ENCODE peak calls at places on chromosomes 4 and X, in ten cellular contexts. F, K, E, P, H, B, S, U, D and R are unnamed samples.
A peak's percentile ranks its signal among the peaks of the same experiment; 100 is the strongest.

GRCh38 chrX:11470231-11470630 is 177.0 kb downstream of the AMELX start:
- DNase-seq in P (no peak), D (no peak), F (no peak), H (peak; percentile 92), U (peak; percentile 92), K (peak; percentile 92), B (peak; percentile 29), S (no peak), E (no peak), R (no peak)

GRCh38 chr4:160675550-160675949 is 1488.2 kb downstream of the FSTL5 start:
- DNase-seq in U (no peak), E (no peak), H (no peak), F (no peak), B (no peak), K (no peak), S (no peak), P (no peak), D (no peak), R (no peak)

GRCh38 chr4:148926861-148927260 is 484.6 kb upstream of the NR3C2 start:
- DNase-seq in F (no peak), D (peak; percentile 54), H (peak; percentile 42), E (no peak), S (no peak), K (peak; percentile 16), B (no peak), U (peak; percentile 89), P (no peak), R (peak; percentile 12)

GRCh38 chr4:2925496-2925895 is 37.7 kb downstream of the NOP14 start:
- DNase-seq in D (no peak), S (no peak), H (no peak), E (no peak), B (no peak), P (no peak), U (no peak), F (no peak), K (no peak), R (no peak)

GRCh38 chr4:120066182-120066524 is 495 bp downstream of the MAD2L1 start:
- DNase-seq in H (peak; percentile 58), S (no peak), P (no peak), E (no peak), F (no peak), D (no peak), K (no peak), B (no peak), U (no peak), R (no peak)

GRCh38 chr4:185933078-185933581 is 121.1 kb upstream of the SORBS2 start:
- DNase-seq in U (peak; percentile 98), B (no peak), F (no peak), E (no peak), S (no peak), H (peak; percentile 83), P (no peak), D (peak; percentile 44), K (peak; percentile 93), R (no peak)

GRCh38 chr4:25842229-25842840 is 20.5 kb downstream of the SEL1L3 start:
- DNase-seq in B (no peak), K (no peak), E (no peak), P (no peak), S (no peak), D (no peak), H (no peak), U (no peak), F (no peak), R (no peak)

GRCh38 chrX:155718964-155719586 is 106.3 kb upstream of the TMLHE start:
- DNase-seq in D (peak; percentile 39), S (no peak), U (peak; percentile 9), H (no peak), F (no peak), K (no peak), P (no peak), E (no peak), B (no peak), R (no peak)

DNA sequence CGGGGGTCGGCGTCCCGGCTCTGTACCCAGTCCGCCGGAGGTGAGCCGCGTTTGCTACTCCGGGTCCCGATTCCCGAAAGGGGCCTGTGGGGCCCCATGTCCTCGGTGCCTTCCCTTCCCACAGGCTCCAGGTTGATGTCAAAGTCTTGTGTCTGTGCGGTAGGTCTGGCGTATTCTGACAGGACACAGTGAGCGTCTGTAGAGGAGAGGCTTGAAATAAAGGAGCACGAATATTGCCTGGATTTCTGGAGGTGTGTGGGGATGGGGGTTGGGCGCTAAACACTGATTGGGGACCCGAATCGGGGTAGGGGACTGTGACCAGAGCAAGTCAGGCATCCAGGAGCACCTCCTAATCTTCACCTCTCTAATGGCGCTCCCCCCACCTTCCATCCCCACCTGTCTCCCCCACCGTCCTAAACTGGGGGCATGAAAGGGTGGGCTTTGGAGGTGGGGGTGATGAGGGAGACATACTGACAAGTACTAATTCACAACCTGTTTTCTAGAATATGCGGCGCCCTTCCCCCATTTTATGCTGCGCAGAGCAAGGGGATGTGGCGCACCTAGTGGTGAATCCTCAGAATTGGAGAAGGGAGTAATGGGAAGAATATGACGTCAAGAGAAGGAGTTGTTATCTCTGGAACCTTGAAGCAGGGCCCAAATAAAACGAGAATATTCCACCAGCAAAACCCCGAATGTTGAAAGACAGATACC is 874 bp downstream of the GPRASP2 start:
- DNase-seq in F (peak; percentile 88), H (peak; percentile 36), S (peak; percentile 67), E (peak; percentile 52), P (no peak), D (peak; percentile 47), B (no peak), U (peak; percentile 61), K (peak; percentile 50), R (peak; percentile 36)
- TF ChIP-seq CTCF in F (no peak), H (peak; percentile 61), S (peak; percentile 53), E (peak; percentile 41), P (peak; percentile 62), D (peak; percentile 47), B (peak; percentile 23), U (peak; percentile 65), K (peak; percentile 64), R (peak; percentile 39)

GRCh38 chr4:19850909-19851308 is 400.8 kb upstream of the SLIT2 start:
- DNase-seq in E (no peak), S (no peak), F (no peak), H (peak; percentile 93), B (no peak), U (peak; percentile 97), P (no peak), D (no peak), K (peak; percentile 95), R (no peak)
- TF ChIP-seq CTCF in E (no peak), S (no peak), F (no peak), H (peak; percentile 45), B (no peak), U (peak; percentile 45), P (no peak), D (no peak), K (peak; percentile 50), R (no peak)

GRCh38 chrX:53438832-53439230 is 4.7 kb upstream of the HSD17B10 start:
- DNase-seq in K (no peak), F (no peak), E (no peak), B (no peak), H (no peak), P (no peak), D (no peak), U (no peak), S (no peak), R (no peak)

GRCh38 chrX:53440101-53440500 is 5.9 kb upstream of the HSD17B10 start:
- DNase-seq in U (no peak), H (no peak), E (no peak), P (no peak), K (no peak), F (no peak), S (no peak), D (no peak), B (no peak), R (no peak)

GRCh38 chrX:53441531-53442321 is 7.6 kb upstream of the HSD17B10 start:
- DNase-seq in H (peak; percentile 33), B (peak; percentile 78), K (peak; percentile 62), P (peak; percentile 70), E (peak; percentile 87), D (peak; percentile 89), S (peak; percentile 72), F (peak; percentile 93), U (peak; percentile 74), R (peak; percentile 84)

GRCh38 chrX:53442322-53442631 is 8.1 kb upstream of the HSD17B10 start:
- DNase-seq in E (no peak), K (no peak), B (no peak), F (no peak), H (no peak), D (no peak), U (no peak), S (no peak), P (no peak), R (no peak)

DNA sequence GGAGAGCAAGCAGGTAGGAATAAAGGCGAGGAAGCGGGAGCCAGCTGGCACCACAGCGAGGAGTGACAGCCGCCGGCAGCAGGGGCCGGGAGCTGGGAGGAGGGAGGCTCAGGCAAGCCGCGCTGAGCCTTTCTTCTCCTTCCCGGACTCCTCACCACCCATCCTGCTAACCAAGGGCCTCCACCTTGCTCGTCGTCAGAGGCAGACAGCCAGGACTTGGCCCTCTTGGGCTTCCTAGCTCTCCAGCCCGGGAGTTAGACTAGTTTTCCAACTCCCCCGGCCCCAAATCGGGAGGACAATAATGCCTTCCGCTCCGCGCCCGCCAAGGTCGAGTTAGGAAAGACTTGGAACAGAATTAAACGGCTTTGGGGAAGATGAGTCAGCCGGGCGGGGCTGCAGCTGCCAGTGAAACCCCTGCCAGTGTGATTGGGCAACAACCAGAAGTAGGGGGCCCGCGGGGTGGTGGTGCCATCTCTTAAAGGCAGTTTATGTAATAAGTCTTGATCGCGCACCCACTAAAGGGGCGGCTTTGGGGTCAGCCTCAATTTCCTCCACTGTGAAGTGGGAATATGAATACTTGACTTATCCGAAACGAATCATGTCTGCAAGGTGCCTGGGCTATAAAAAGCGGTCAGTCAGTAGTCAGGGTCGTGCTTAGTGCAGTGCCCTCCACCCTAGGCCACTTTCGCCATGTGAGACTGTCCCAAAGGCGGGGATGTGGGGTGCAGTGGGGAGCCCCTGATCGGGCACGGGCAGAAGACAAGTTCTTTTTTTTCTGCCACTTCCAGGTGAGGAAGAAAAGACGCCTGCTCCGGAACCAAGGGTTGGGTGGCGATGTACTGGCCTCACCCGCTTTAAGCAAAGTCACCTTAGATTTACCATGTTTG is 6.7 kb upstream of the HSD17B10 start:
- DNase-seq in H (peak; percentile 30), D (peak; percentile 81), K (peak; percentile 58), S (peak; percentile 16), E (peak; percentile 29), F (peak; percentile 97), B (peak; percentile 70), P (no peak), U (peak; percentile 66), R (peak; percentile 91)
- TF ChIP-seq CTCF in H (no peak), D (no peak), K (no peak), S (no peak), E (no peak), F (no peak), B (no peak), P (no peak), U (no peak), R (no peak)

GRCh38 chr4:138561276-138561880 is 319.2 kb upstream of the SLC7A11 start:
- DNase-seq in U (no peak), D (no peak), H (no peak), B (no peak), S (no peak), E (no peak), K (no peak), P (no peak), F (no peak), R (peak; percentile 65)

GRCh38 chr4:138561906-138562305 is 319.8 kb upstream of the SLC7A11 start:
- DNase-seq in E (no peak), B (no peak), S (no peak), U (no peak), K (no peak), D (peak; percentile 36), F (no peak), H (no peak), P (no peak), R (peak; percentile 24)

GRCh38 chr4:138562544-138562961 is 320.4 kb upstream of the SLC7A11 start:
- DNase-seq in S (no peak), K (peak; percentile 74), H (peak; percentile 72), F (no peak), E (no peak), B (no peak), U (peak; percentile 79), D (peak; percentile 25), P (no peak), R (no peak)

GRCh38 chr4:138558886-138559285 is 316.7 kb upstream of the SLC7A11 start:
- DNase-seq in E (no peak), B (no peak), P (no peak), H (no peak), S (no peak), K (no peak), D (no peak), F (no peak), U (no peak), R (no peak)

GRCh38 chr4:138560448-138560847 is 318.3 kb upstream of the SLC7A11 start:
- DNase-seq in F (no peak), K (no peak), D (no peak), H (no peak), P (no peak), E (no peak), S (no peak), U (no peak), B (no peak), R (no peak)
- TF ChIP-seq CTCF in F (no peak), K (no peak), D (no peak), H (no peak), P (no peak), E (no peak), S (no peak), U (no peak), B (no peak), R (no peak)